ENCODE peak calls at places on chromosomes 11 and 22, in five cellular contexts. V is HT1080, U is body of pancreas, O is HL-60, B is sigmoid colon. P is an unnamed sample.

GRCh38 chr11:126999366-126999765 is 1.2 kb downstream of the KIRREL3 start:
- DNase-seq in V (no peak), U (no peak), B (no peak), O (no peak), P (no peak)

GRCh38 chr22:24486501-24486921 is 8.6 kb upstream of the UPB1 start:
- DNase-seq in V (peak; percentile 93), U (no peak), O (peak; percentile 60), B (no peak), P (peak; percentile 79)

GRCh38 chr22:31075961-31076360 is 5.2 kb upstream of the SMTN start:
- DNase-seq in B (peak; percentile 93), O (no peak), V (no peak), U (peak; percentile 56), P (no peak)

GRCh38 chr11:95791385-95792033 is 1.2 kb downstream of the CEP57 start:
- DNase-seq in U (no peak), O (no peak), B (no peak), V (no peak), P (no peak)

GRCh38 chr22:35842954-35843353 is 125.3 kb downstream of the APOL5 start:
- DNase-seq in B (no peak), U (peak; percentile 55), V (peak; percentile 71), O (peak; percentile 14), P (peak; percentile 66)

GRCh38 chr11:120610101-120610500 is 98.6 kb downstream of the GRIK4 start:
- DNase-seq in O (no peak), V (no peak), U (no peak), B (no peak), P (no peak)

GRCh38 chr11:56027354-56027753 is at the start of gene OR5AS1:
- DNase-seq in B (no peak), U (no peak), O (no peak), V (no peak), P (no peak)

GRCh38 chr22:24567668-24568067 is 11.9 kb downstream of the SNRPD3 start:
- DNase-seq in B (no peak), V (no peak), U (no peak), O (no peak), P (no peak)

GRCh38 chr11:113841691-113842090 is 33.7 kb downstream of the USP28 start:
- DNase-seq in U (no peak), V (no peak), B (no peak), O (no peak), P (no peak)

GRCh38 chr11:119108151-119108856 is 1.2 kb downstream of the C2CD2L start:
- DNase-seq in B (no peak), U (peak; percentile 67), O (peak; percentile 73), V (peak; percentile 74), P (peak; percentile 77)

GRCh38 chr11:44621140-44621681 is 55.7 kb downstream of the CD82 start:
- DNase-seq in O (peak; percentile 67), V (peak; percentile 58), U (peak; percentile 69), B (peak; percentile 83), P (peak; percentile 70)

GRCh38 chr11:134712228-134713145 is 300.4 kb upstream of the B3GAT1 start:
- DNase-seq in B (no peak), O (no peak), U (no peak), V (no peak), P (no peak)

GRCh38 chr22:39622881-39623367 is 52.4 kb downstream of the CACNA1I start:
- DNase-seq in O (peak; percentile 49), U (peak; percentile 66), B (no peak), V (no peak), P (peak; percentile 54)

GRCh38 chr11:12278766-12279671 is 98.4 kb upstream of the PARVA start:
- DNase-seq in O (no peak), U (peak; percentile 55), V (no peak), B (no peak), P (no peak)

GRCh38 chr11:11786771-11787170 is 55.0 kb upstream of the USP47 start:
- DNase-seq in O (peak; percentile 5), V (peak; percentile 34), B (no peak), U (no peak), P (peak; percentile 26)

GRCh38 chr11:119629085-119629484 is 99.9 kb downstream of the NECTIN1 start:
- DNase-seq in O (no peak), B (peak; percentile 43), V (no peak), U (no peak), P (no peak)

GRCh38 chr22:32986773-32987050 is 71.5 kb downstream of the SYN3 start:
- DNase-seq in U (no peak), V (no peak), B (no peak), O (no peak), P (no peak)